ENCODE peak calls at places on chromosomes 5 and 9, in five cellular contexts. W, H, D, A and U are unnamed samples. For H3K9me3, the result is how much of the 10 kb centered on the place peaks cover.

GRCh38 chr9:19232830-19233194 is 2.3 kb downstream of the DENND4C start:
- DNase-seq in H (no peak), A (no peak), D (no peak), W (no peak), U (no peak)

GRCh38 chr9:137170486-137171148 is 766 bp upstream of the LRRC26 start:
- DNase-seq in W (no peak), A (no peak), H (no peak), D (no peak), U (no peak)

GRCh38 chr9:89436963-89437625 is 60.8 kb downstream of the SEMA4D start:
- DNase-seq in H (peak), D (no peak), A (peak), W (no peak), U (peak)

GRCh38 chr9:37100317-37100716 is 20.1 kb upstream of the ZCCHC7 start:
- DNase-seq in W (no peak), H (no peak), A (no peak), D (no peak), U (no peak)

GRCh38 chr5:181190711-181191525 is 14.1 kb downstream of the TRIM7 start:
- DNase-seq in H (peak), A (peak), D (no peak), W (no peak), U (no peak)

GRCh38 chr9:93143830-93144530 is 9.9 kb upstream of the NINJ1 start:
- DNase-seq in A (no peak), W (peak), D (no peak), H (no peak), U (peak)

GRCh38 chr5:147743686-147744332 is 38.7 kb downstream of the JAKMIP2 start:
- DNase-seq in A (no peak), H (no peak), D (no peak), W (no peak), U (no peak)

GRCh38 chr9:81906656-81907055 is 21.6 kb upstream of the SPATA31D4 start:
- DNase-seq in W (no peak), D (no peak), H (no peak), A (no peak), U (no peak)

GRCh38 chr5:60148356-60148755 is 254.8 kb upstream of the PDE4D start:
- DNase-seq in H (no peak), W (no peak), A (no peak), D (no peak), U (no peak)

GRCh38 chr9:135649508-135649907 is 10.2 kb upstream of the GLT6D1 start:
- DNase-seq in A (no peak), H (no peak), D (no peak), W (no peak), U (no peak)
- H3K9me3 ChIP-seq in A (under half), H (under half), D (under half), W (under half), U (under half)

DNA sequence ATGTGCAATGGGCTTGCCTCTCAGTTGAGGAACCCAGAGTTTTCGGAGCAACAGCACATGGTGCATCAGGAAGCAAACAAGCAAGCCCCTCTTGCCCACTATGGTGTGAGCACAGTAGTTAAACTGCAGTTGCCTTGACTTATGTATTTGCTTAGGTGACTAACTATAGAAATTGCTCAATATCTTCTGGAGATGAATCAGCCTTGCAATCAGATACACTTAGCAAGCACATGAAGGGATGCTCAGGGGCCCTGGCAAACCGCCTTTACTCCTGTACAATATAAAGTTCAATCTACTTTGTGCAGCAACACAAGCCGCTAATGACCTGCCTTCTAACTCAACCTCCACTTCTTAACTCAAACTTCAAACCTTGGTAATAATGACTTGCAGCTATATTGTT is 581.7 kb upstream of the RIOK2 start:
- DNase-seq in H (no peak), A (no peak), W (no peak), D (peak), U (no peak)
- H3K9me3 ChIP-seq in H (under half), A (under half), W (under half), D (under half), U (under half)

GRCh38 chr5:179123109-179123426 is 62.9 kb downstream of the ZNF354C start:
- DNase-seq in H (no peak), W (no peak), D (no peak), A (peak), U (no peak)

GRCh38 chr5:179125789-179126505 is 65.8 kb downstream of the ZNF354C start:
- DNase-seq in D (no peak), H (no peak), A (peak), W (peak), U (no peak)

GRCh38 chr5:179124853-179125788 is 64.9 kb downstream of the ZNF354C start:
- DNase-seq in H (no peak), W (peak), D (no peak), A (peak), U (no peak)

GRCh38 chr5:179123491-179124328 is 63.5 kb downstream of the ZNF354C start:
- DNase-seq in D (no peak), W (peak), A (peak), H (no peak), U (no peak)

GRCh38 chr5:179124329-179124852 is 64.2 kb downstream of the ZNF354C start:
- DNase-seq in W (peak), A (no peak), H (no peak), D (no peak), U (no peak)
- H3K9me3 ChIP-seq in W (under half), A (under half), H (under half), D (under half), U (under half)

GRCh38 chr5:110070836-110071235 is 381.1 kb downstream of the MAN2A1 start:
- DNase-seq in A (no peak), W (no peak), D (no peak), H (no peak), U (no peak)
- H3K9me3 ChIP-seq in A (under half), W (under half), D (under half), H (under half), U (under half)